ENCODE peak calls at places on chromosome 2, in seven cellular contexts. One of them, this sample, is unnamed.

GRCh38 chr2:120094795-120095194 is 81.9 kb downstream of the EPB41L5 start:
- DNase-seq in NCI-H510A treated with DMSO at 0.1 percent for 48 hours: no peak
- DNase-seq in mucosa of gallbladder: no peak
- DNase-seq in HTR-8/SVneo: no peak
- DNase-seq in ACHN: no peak
- DNase-seq in iPS-NIHi11: no peak
- DNase-seq in activated naive CD4-positive, alpha-beta T cell treated with anti-CD3 and anti-CD28 coated beads for 36 hours: no peak
- DNase-seq in this sample: no peak

GRCh38 chr2:145561152-145561551 is 1041.2 kb upstream of the ZEB2 start:
- DNase-seq in mucosa of gallbladder: no peak
- DNase-seq in ACHN: no peak
- DNase-seq in iPS-NIHi11: no peak
- DNase-seq in NCI-H510A treated with DMSO at 0.1 percent for 48 hours: no peak
- DNase-seq in activated naive CD4-positive, alpha-beta T cell treated with anti-CD3 and anti-CD28 coated beads for 36 hours: no peak
- DNase-seq in HTR-8/SVneo: no peak
- DNase-seq in this sample: no peak

GRCh38 chr2:200964498-200964897 is 1.0 kb upstream of the ORC2 start:
- DNase-seq in ACHN: peak
- DNase-seq in mucosa of gallbladder: no peak
- DNase-seq in NCI-H510A treated with DMSO at 0.1 percent for 48 hours: peak
- DNase-seq in activated naive CD4-positive, alpha-beta T cell treated with anti-CD3 and anti-CD28 coated beads for 36 hours: no peak
- DNase-seq in HTR-8/SVneo: no peak
- DNase-seq in iPS-NIHi11: no peak
- DNase-seq in this sample: no peak

GRCh38 chr2:50444286-50444685 is 587.6 kb downstream of the NRXN1 start:
- DNase-seq in NCI-H510A treated with DMSO at 0.1 percent for 48 hours: peak
- DNase-seq in HTR-8/SVneo: peak
- DNase-seq in activated naive CD4-positive, alpha-beta T cell treated with anti-CD3 and anti-CD28 coated beads for 36 hours: no peak
- DNase-seq in iPS-NIHi11: no peak
- DNase-seq in ACHN: no peak
- DNase-seq in mucosa of gallbladder: no peak
- DNase-seq in this sample: no peak

GRCh38 chr2:240166761-240167587 is 26.5 kb upstream of the OTOS start:
- DNase-seq in NCI-H510A treated with DMSO at 0.1 percent for 48 hours: no peak
- DNase-seq in iPS-NIHi11: no peak
- DNase-seq in mucosa of gallbladder: no peak
- DNase-seq in ACHN: no peak
- DNase-seq in activated naive CD4-positive, alpha-beta T cell treated with anti-CD3 and anti-CD28 coated beads for 36 hours: no peak
- DNase-seq in HTR-8/SVneo: no peak
- DNase-seq in this sample: no peak

GRCh38 chr2:84393829-84394228 is 65.3 kb downstream of the SUCLG1 start:
- DNase-seq in ACHN: no peak
- DNase-seq in activated naive CD4-positive, alpha-beta T cell treated with anti-CD3 and anti-CD28 coated beads for 36 hours: no peak
- DNase-seq in HTR-8/SVneo: no peak
- DNase-seq in mucosa of gallbladder: no peak
- DNase-seq in NCI-H510A treated with DMSO at 0.1 percent for 48 hours: no peak
- DNase-seq in iPS-NIHi11: no peak
- DNase-seq in this sample: no peak

GRCh38 chr2:85674417-85674816 is 6.4 kb upstream of the SFTPB start:
- DNase-seq in NCI-H510A treated with DMSO at 0.1 percent for 48 hours: no peak
- DNase-seq in HTR-8/SVneo: no peak
- DNase-seq in activated naive CD4-positive, alpha-beta T cell treated with anti-CD3 and anti-CD28 coated beads for 36 hours: no peak
- DNase-seq in ACHN: no peak
- DNase-seq in mucosa of gallbladder: no peak
- DNase-seq in iPS-NIHi11: no peak
- DNase-seq in this sample: no peak

GRCh38 chr2:64675860-64676259 is 22.1 kb upstream of the SERTAD2 start:
- DNase-seq in NCI-H510A treated with DMSO at 0.1 percent for 48 hours: no peak
- DNase-seq in HTR-8/SVneo: no peak
- DNase-seq in activated naive CD4-positive, alpha-beta T cell treated with anti-CD3 and anti-CD28 coated beads for 36 hours: peak
- DNase-seq in iPS-NIHi11: no peak
- DNase-seq in ACHN: peak
- DNase-seq in mucosa of gallbladder: no peak
- DNase-seq in this sample: no peak

GRCh38 chr2:22002066-22002465 is 878.3 kb downstream of the TDRD15 start:
- DNase-seq in HTR-8/SVneo: no peak
- DNase-seq in NCI-H510A treated with DMSO at 0.1 percent for 48 hours: no peak
- DNase-seq in ACHN: no peak
- DNase-seq in iPS-NIHi11: no peak
- DNase-seq in activated naive CD4-positive, alpha-beta T cell treated with anti-CD3 and anti-CD28 coated beads for 36 hours: no peak
- DNase-seq in mucosa of gallbladder: no peak
- DNase-seq in this sample: no peak

GRCh38 chr2:197813093-197813787 is 8.8 kb downstream of the PLCL1 start:
- DNase-seq in activated naive CD4-positive, alpha-beta T cell treated with anti-CD3 and anti-CD28 coated beads for 36 hours: no peak
- DNase-seq in iPS-NIHi11: peak
- DNase-seq in ACHN: peak
- DNase-seq in NCI-H510A treated with DMSO at 0.1 percent for 48 hours: peak
- DNase-seq in mucosa of gallbladder: no peak
- DNase-seq in HTR-8/SVneo: no peak
- DNase-seq in this sample: no peak

GRCh38 chr2:179712825-179713224 is 148.6 kb downstream of the ZNF385B start:
- DNase-seq in activated naive CD4-positive, alpha-beta T cell treated with anti-CD3 and anti-CD28 coated beads for 36 hours: no peak
- DNase-seq in HTR-8/SVneo: no peak
- DNase-seq in mucosa of gallbladder: no peak
- DNase-seq in ACHN: no peak
- DNase-seq in NCI-H510A treated with DMSO at 0.1 percent for 48 hours: no peak
- DNase-seq in iPS-NIHi11: no peak
- DNase-seq in this sample: no peak

GRCh38 chr2:71223767-71224333 is 3.1 kb downstream of the PAIP2B start:
- DNase-seq in activated naive CD4-positive, alpha-beta T cell treated with anti-CD3 and anti-CD28 coated beads for 36 hours: peak
- DNase-seq in mucosa of gallbladder: peak
- DNase-seq in ACHN: peak
- DNase-seq in HTR-8/SVneo: peak
- DNase-seq in NCI-H510A treated with DMSO at 0.1 percent for 48 hours: peak
- DNase-seq in iPS-NIHi11: peak
- DNase-seq in this sample: peak

GRCh38 chr2:45319683-45320082 is 291.4 kb downstream of the SRBD1 start:
- DNase-seq in ACHN: no peak
- DNase-seq in HTR-8/SVneo: no peak
- DNase-seq in iPS-NIHi11: no peak
- DNase-seq in activated naive CD4-positive, alpha-beta T cell treated with anti-CD3 and anti-CD28 coated beads for 36 hours: no peak
- DNase-seq in mucosa of gallbladder: no peak
- DNase-seq in NCI-H510A treated with DMSO at 0.1 percent for 48 hours: no peak
- DNase-seq in this sample: no peak

GRCh38 chr2:21452263-21452662 is 328.5 kb downstream of the TDRD15 start:
- DNase-seq in ACHN: no peak
- DNase-seq in HTR-8/SVneo: no peak
- DNase-seq in iPS-NIHi11: no peak
- DNase-seq in mucosa of gallbladder: no peak
- DNase-seq in activated naive CD4-positive, alpha-beta T cell treated with anti-CD3 and anti-CD28 coated beads for 36 hours: no peak
- DNase-seq in NCI-H510A treated with DMSO at 0.1 percent for 48 hours: no peak
- DNase-seq in this sample: no peak

GRCh38 chr2:64243081-64244048 is 99.1 kb upstream of the PELI1 start:
- DNase-seq in mucosa of gallbladder: peak
- DNase-seq in activated naive CD4-positive, alpha-beta T cell treated with anti-CD3 and anti-CD28 coated beads for 36 hours: no peak
- DNase-seq in ACHN: no peak
- DNase-seq in NCI-H510A treated with DMSO at 0.1 percent for 48 hours: no peak
- DNase-seq in iPS-NIHi11: no peak
- DNase-seq in HTR-8/SVneo: no peak
- DNase-seq in this sample: no peak

GRCh38 chr2:12504443-12504842 is 212.3 kb upstream of the TRIB2 start:
- DNase-seq in NCI-H510A treated with DMSO at 0.1 percent for 48 hours: no peak
- DNase-seq in mucosa of gallbladder: no peak
- DNase-seq in HTR-8/SVneo: no peak
- DNase-seq in activated naive CD4-positive, alpha-beta T cell treated with anti-CD3 and anti-CD28 coated beads for 36 hours: peak
- DNase-seq in iPS-NIHi11: no peak
- DNase-seq in ACHN: no peak
- DNase-seq in this sample: no peak

GRCh38 chr2:196927318-196928225 is 1.1 kb upstream of the PGAP1 start:
- DNase-seq in activated naive CD4-positive, alpha-beta T cell treated with anti-CD3 and anti-CD28 coated beads for 36 hours: peak
- DNase-seq in HTR-8/SVneo: no peak
- DNase-seq in NCI-H510A treated with DMSO at 0.1 percent for 48 hours: peak
- DNase-seq in ACHN: peak
- DNase-seq in iPS-NIHi11: peak
- DNase-seq in mucosa of gallbladder: no peak
- DNase-seq in this sample: no peak

GRCh38 chr2:207502199-207502598 is 27.6 kb upstream of the CREB1 start:
- DNase-seq in HTR-8/SVneo: no peak
- DNase-seq in activated naive CD4-positive, alpha-beta T cell treated with anti-CD3 and anti-CD28 coated beads for 36 hours: no peak
- DNase-seq in ACHN: no peak
- DNase-seq in NCI-H510A treated with DMSO at 0.1 percent for 48 hours: peak
- DNase-seq in mucosa of gallbladder: no peak
- DNase-seq in iPS-NIHi11: no peak
- DNase-seq in this sample: no peak

GRCh38 chr2:45218931-45219339 is 209.7 kb upstream of the SIX2 start:
- DNase-seq in activated naive CD4-positive, alpha-beta T cell treated with anti-CD3 and anti-CD28 coated beads for 36 hours: no peak
- DNase-seq in HTR-8/SVneo: no peak
- DNase-seq in NCI-H510A treated with DMSO at 0.1 percent for 48 hours: peak
- DNase-seq in ACHN: no peak
- DNase-seq in mucosa of gallbladder: no peak
- DNase-seq in iPS-NIHi11: peak
- DNase-seq in this sample: peak

GRCh38 chr2:196851068-196851467 is 41.9 kb upstream of the C2orf66 start:
- DNase-seq in NCI-H510A treated with DMSO at 0.1 percent for 48 hours: no peak
- DNase-seq in iPS-NIHi11: no peak
- DNase-seq in ACHN: no peak
- DNase-seq in HTR-8/SVneo: no peak
- DNase-seq in mucosa of gallbladder: no peak
- DNase-seq in activated naive CD4-positive, alpha-beta T cell treated with anti-CD3 and anti-CD28 coated beads for 36 hours: no peak
- DNase-seq in this sample: no peak

GRCh38 chr2:188278388-188279092 is 13.1 kb upstream of the GULP1 start:
- DNase-seq in mucosa of gallbladder: no peak
- DNase-seq in ACHN: no peak
- DNase-seq in iPS-NIHi11: no peak
- DNase-seq in NCI-H510A treated with DMSO at 0.1 percent for 48 hours: no peak
- DNase-seq in HTR-8/SVneo: no peak
- DNase-seq in activated naive CD4-positive, alpha-beta T cell treated with anti-CD3 and anti-CD28 coated beads for 36 hours: no peak
- DNase-seq in this sample: no peak

GRCh38 chr2:241659150-241659739 is 21.8 kb downstream of the ATG4B start:
- DNase-seq in HTR-8/SVneo: peak
- DNase-seq in NCI-H510A treated with DMSO at 0.1 percent for 48 hours: peak
- DNase-seq in mucosa of gallbladder: peak
- DNase-seq in activated naive CD4-positive, alpha-beta T cell treated with anti-CD3 and anti-CD28 coated beads for 36 hours: peak
- DNase-seq in ACHN: peak
- DNase-seq in iPS-NIHi11: peak
- DNase-seq in this sample: peak